ENCODE peak calls at places on chromosomes 3 and 15, in seven cellular contexts. One of them, this sample, is unnamed.

GRCh38 chr3:62647711-62648110 is 227.5 kb downstream of the CADPS start:
- DNase-seq in anterior cingulate cortex: no peak
- DNase-seq in OCI-LY7: no peak
- DNase-seq in AG08395: no peak
- DNase-seq in foreskin melanocyte: no peak
- DNase-seq in HT1080: no peak
- DNase-seq in left ventricle myocardium superior: no peak
- DNase-seq in this sample: no peak

GRCh38 chr3:13658681-13659080 is 109.8 kb downstream of the FBLN2 start:
- DNase-seq in anterior cingulate cortex: no peak
- DNase-seq in OCI-LY7: no peak
- DNase-seq in AG08395: no peak
- DNase-seq in foreskin melanocyte: no peak
- DNase-seq in HT1080: no peak
- DNase-seq in left ventricle myocardium superior: no peak
- DNase-seq in this sample: no peak

GRCh38 chr3:86793786-86794185 is 197.2 kb downstream of the VGLL3 start:
- DNase-seq in anterior cingulate cortex: no peak
- DNase-seq in OCI-LY7: no peak
- DNase-seq in AG08395: peak
- DNase-seq in foreskin melanocyte: peak
- DNase-seq in HT1080: peak
- DNase-seq in left ventricle myocardium superior: no peak
- DNase-seq in this sample: no peak

GRCh38 chr3:143529018-143529478 is 319.2 kb downstream of the SLC9A9 start:
- DNase-seq in anterior cingulate cortex: no peak
- DNase-seq in OCI-LY7: no peak
- DNase-seq in AG08395: no peak
- DNase-seq in foreskin melanocyte: peak
- DNase-seq in HT1080: no peak
- DNase-seq in left ventricle myocardium superior: no peak
- DNase-seq in this sample: no peak

GRCh38 chr15:57570994-57571393 is 20.7 kb upstream of the MYZAP start:
- DNase-seq in anterior cingulate cortex: no peak
- DNase-seq in OCI-LY7: no peak
- DNase-seq in AG08395: no peak
- DNase-seq in foreskin melanocyte: no peak
- DNase-seq in HT1080: peak
- DNase-seq in left ventricle myocardium superior: no peak
- DNase-seq in this sample: no peak

GRCh38 chr3:23219117-23219516 is 16.0 kb downstream of the UBE2E2 start:
- DNase-seq in anterior cingulate cortex: no peak
- DNase-seq in OCI-LY7: no peak
- DNase-seq in AG08395: no peak
- DNase-seq in foreskin melanocyte: no peak
- DNase-seq in HT1080: no peak
- DNase-seq in left ventricle myocardium superior: no peak
- DNase-seq in this sample: no peak

GRCh38 chr3:167705840-167706239 is 28.9 kb downstream of the PDCD10 start:
- DNase-seq in anterior cingulate cortex: no peak
- DNase-seq in OCI-LY7: no peak
- DNase-seq in AG08395: no peak
- DNase-seq in foreskin melanocyte: no peak
- DNase-seq in HT1080: no peak
- DNase-seq in left ventricle myocardium superior: no peak
- DNase-seq in this sample: no peak

GRCh38 chr3:45659661-45660566 is 29.3 kb upstream of the SACM1L start:
- DNase-seq in anterior cingulate cortex: peak
- DNase-seq in OCI-LY7: peak
- DNase-seq in AG08395: peak
- DNase-seq in foreskin melanocyte: peak
- DNase-seq in HT1080: peak
- DNase-seq in left ventricle myocardium superior: peak
- DNase-seq in this sample: no peak

GRCh38 chr15:89781055-89781454 is 4.9 kb downstream of the MESP2 start:
- DNase-seq in anterior cingulate cortex: no peak
- DNase-seq in OCI-LY7: no peak
- DNase-seq in AG08395: no peak
- DNase-seq in foreskin melanocyte: no peak
- DNase-seq in HT1080: no peak
- DNase-seq in left ventricle myocardium superior: no peak
- DNase-seq in this sample: no peak

GRCh38 chr3:186772886-186773417 is 10.4 kb upstream of the EIF4A2 start:
- DNase-seq in anterior cingulate cortex: peak
- DNase-seq in OCI-LY7: peak
- DNase-seq in AG08395: peak
- DNase-seq in foreskin melanocyte: peak
- DNase-seq in HT1080: no peak
- DNase-seq in left ventricle myocardium superior: peak
- DNase-seq in this sample: no peak

GRCh38 chr3:5650303-5650702 is 462.8 kb downstream of the EDEM1 start:
- DNase-seq in anterior cingulate cortex: no peak
- DNase-seq in OCI-LY7: no peak
- DNase-seq in AG08395: no peak
- DNase-seq in foreskin melanocyte: no peak
- DNase-seq in HT1080: no peak
- DNase-seq in left ventricle myocardium superior: no peak
- DNase-seq in this sample: no peak

GRCh38 chr15:91694829-91695205 is 158.7 kb upstream of the SLCO3A1 start:
- DNase-seq in anterior cingulate cortex: no peak
- DNase-seq in OCI-LY7: no peak
- DNase-seq in AG08395: peak
- DNase-seq in foreskin melanocyte: peak
- DNase-seq in HT1080: peak
- DNase-seq in left ventricle myocardium superior: no peak
- DNase-seq in this sample: no peak

GRCh38 chr3:42749753-42750231 is 23.3 kb downstream of the CCDC13 start:
- DNase-seq in anterior cingulate cortex: peak
- DNase-seq in OCI-LY7: peak
- DNase-seq in AG08395: peak
- DNase-seq in foreskin melanocyte: no peak
- DNase-seq in HT1080: peak
- DNase-seq in left ventricle myocardium superior: no peak
- DNase-seq in this sample: no peak

GRCh38 chr3:197376020-197376419 is 77.6 kb upstream of the DLG1 start:
- DNase-seq in anterior cingulate cortex: no peak
- DNase-seq in OCI-LY7: no peak
- DNase-seq in AG08395: no peak
- DNase-seq in foreskin melanocyte: no peak
- DNase-seq in HT1080: peak
- DNase-seq in left ventricle myocardium superior: no peak
- DNase-seq in this sample: no peak

GRCh38 chr15:56794923-56795329 is 61.6 kb upstream of the ZNF280D start:
- DNase-seq in anterior cingulate cortex: no peak
- DNase-seq in OCI-LY7: no peak
- DNase-seq in AG08395: no peak
- DNase-seq in foreskin melanocyte: no peak
- DNase-seq in HT1080: no peak
- DNase-seq in left ventricle myocardium superior: no peak
- DNase-seq in this sample: no peak

GRCh38 chr3:27500051-27500450 is 15.9 kb upstream of the SLC4A7 start:
- DNase-seq in anterior cingulate cortex: no peak
- DNase-seq in OCI-LY7: no peak
- DNase-seq in AG08395: no peak
- DNase-seq in foreskin melanocyte: no peak
- DNase-seq in HT1080: no peak
- DNase-seq in left ventricle myocardium superior: no peak
- DNase-seq in this sample: no peak

GRCh38 chr3:125694761-125695294 is 99.5 kb upstream of the OSBPL11 start:
- DNase-seq in anterior cingulate cortex: no peak
- DNase-seq in OCI-LY7: no peak
- DNase-seq in AG08395: no peak
- DNase-seq in foreskin melanocyte: no peak
- DNase-seq in HT1080: no peak
- DNase-seq in left ventricle myocardium superior: no peak
- DNase-seq in this sample: peak

GRCh38 chr15:35838422-35839150 is 292.6 kb upstream of the DPH6 start:
- DNase-seq in anterior cingulate cortex: no peak
- DNase-seq in OCI-LY7: no peak
- DNase-seq in AG08395: no peak
- DNase-seq in foreskin melanocyte: no peak
- DNase-seq in HT1080: no peak
- DNase-seq in left ventricle myocardium superior: no peak
- DNase-seq in this sample: no peak

GRCh38 chr3:13470894-13471574 is 9.1 kb upstream of the HDAC11 start:
- DNase-seq in anterior cingulate cortex: no peak
- DNase-seq in OCI-LY7: no peak
- DNase-seq in AG08395: no peak
- DNase-seq in foreskin melanocyte: no peak
- DNase-seq in HT1080: no peak
- DNase-seq in left ventricle myocardium superior: no peak
- DNase-seq in this sample: peak

GRCh38 chr3:129822679-129823078 is 70.8 kb downstream of the TMCC1 start:
- DNase-seq in anterior cingulate cortex: no peak
- DNase-seq in OCI-LY7: no peak
- DNase-seq in AG08395: peak
- DNase-seq in foreskin melanocyte: no peak
- DNase-seq in HT1080: no peak
- DNase-seq in left ventricle myocardium superior: no peak
- DNase-seq in this sample: no peak

GRCh38 chr3:2823016-2823415 is 287.2 kb downstream of the IL5RA start:
- DNase-seq in anterior cingulate cortex: no peak
- DNase-seq in OCI-LY7: no peak
- DNase-seq in AG08395: no peak
- DNase-seq in foreskin melanocyte: peak
- DNase-seq in HT1080: peak
- DNase-seq in left ventricle myocardium superior: no peak
- DNase-seq in this sample: no peak

GRCh38 chr3:73926360-73927202 is 301.8 kb upstream of the PDZRN3 start:
- DNase-seq in anterior cingulate cortex: no peak
- DNase-seq in OCI-LY7: no peak
- DNase-seq in AG08395: no peak
- DNase-seq in foreskin melanocyte: no peak
- DNase-seq in HT1080: no peak
- DNase-seq in left ventricle myocardium superior: no peak
- DNase-seq in this sample: no peak

GRCh38 chr3:188036375-188036985 is 117.5 kb upstream of the LPP start:
- DNase-seq in anterior cingulate cortex: no peak
- DNase-seq in OCI-LY7: peak
- DNase-seq in AG08395: no peak
- DNase-seq in foreskin melanocyte: no peak
- DNase-seq in HT1080: no peak
- DNase-seq in left ventricle myocardium superior: no peak
- DNase-seq in this sample: no peak

GRCh38 chr3:127749787-127750225 is 72.5 kb downstream of the MGLL start:
- DNase-seq in anterior cingulate cortex: no peak
- DNase-seq in OCI-LY7: peak
- DNase-seq in AG08395: no peak
- DNase-seq in foreskin melanocyte: no peak
- DNase-seq in HT1080: no peak
- DNase-seq in left ventricle myocardium superior: no peak
- DNase-seq in this sample: no peak

GRCh38 chr3:194579091-194579606 is 54.1 kb downstream of the TMEM44 start:
- DNase-seq in anterior cingulate cortex: no peak
- DNase-seq in OCI-LY7: no peak
- DNase-seq in AG08395: no peak
- DNase-seq in foreskin melanocyte: no peak
- DNase-seq in HT1080: no peak
- DNase-seq in left ventricle myocardium superior: peak
- DNase-seq in this sample: no peak

This sample was measured in DMS153.